ENCODE peak calls at places on chromosomes 13 and 19, in five cellular contexts. One of them, this sample, is unnamed.

GRCh38 chr19:1000591-1001537 is 645 bp downstream of the GRIN3B start:
- DNase-seq in GM13976: no peak
- DNase-seq in HCEC 1CT: no peak
- DNase-seq in heart right ventricle: no peak
- DNase-seq in iris pigment epithelial cell: no peak
- DNase-seq in this sample: no peak

GRCh38 chr13:79779761-79780160 is 298.8 kb downstream of the NDFIP2 start:
- DNase-seq in heart right ventricle: no peak
- DNase-seq in GM13976: no peak
- DNase-seq in HCEC 1CT: peak; percentile 46
- DNase-seq in iris pigment epithelial cell: peak; percentile 65
- DNase-seq in this sample: no peak

GRCh38 chr19:16023558-16023915 is 52.8 kb upstream of the TPM4 start:
- DNase-seq in GM13976: peak; percentile 22
- DNase-seq in HCEC 1CT: no peak
- DNase-seq in iris pigment epithelial cell: no peak
- DNase-seq in heart right ventricle: no peak
- DNase-seq in this sample: no peak

GRCh38 chr13:49922301-49922700 is 13.8 kb downstream of the SPRYD7 start:
- DNase-seq in GM13976: no peak
- DNase-seq in iris pigment epithelial cell: no peak
- DNase-seq in heart right ventricle: no peak
- DNase-seq in HCEC 1CT: no peak
- DNase-seq in this sample: no peak

GRCh38 chr19:46815833-46816627 is 27.6 kb upstream of the SLC1A5 start:
- DNase-seq in heart right ventricle: no peak
- DNase-seq in HCEC 1CT: no peak
- DNase-seq in GM13976: no peak
- DNase-seq in iris pigment epithelial cell: no peak
- DNase-seq in this sample: no peak

GRCh38 chr19:30222428-30222873 is 149.7 kb upstream of the ZNF536 start:
- DNase-seq in heart right ventricle: no peak
- DNase-seq in HCEC 1CT: no peak
- DNase-seq in GM13976: peak; percentile 76
- DNase-seq in iris pigment epithelial cell: no peak
- DNase-seq in this sample: peak; percentile 76

GRCh38 chr19:6677924-6678689 is 8.1 kb upstream of the TNFSF14 start:
- DNase-seq in iris pigment epithelial cell: peak; percentile 36
- DNase-seq in HCEC 1CT: no peak
- DNase-seq in heart right ventricle: no peak
- DNase-seq in GM13976: peak; percentile 81
- DNase-seq in this sample: peak; percentile 66

GRCh38 chr13:113589251-113589960 is 4.9 kb downstream of the TFDP1 start:
- DNase-seq in GM13976: peak; percentile 10
- DNase-seq in HCEC 1CT: no peak
- DNase-seq in heart right ventricle: peak; percentile 20
- DNase-seq in iris pigment epithelial cell: no peak
- DNase-seq in this sample: no peak

GRCh38 chr19:46748325-46749109 is 2.3 kb upstream of the STRN4 start:
- DNase-seq in HCEC 1CT: peak; percentile 34
- DNase-seq in heart right ventricle: peak; percentile 64
- DNase-seq in GM13976: no peak
- DNase-seq in iris pigment epithelial cell: peak; percentile 62
- DNase-seq in this sample: peak; percentile 77